ENCODE peak calls at places on chromosomes 16 and 17, in eight cellular contexts. D, F, K, R, S, X, H and O are unnamed samples. For H3K9me3, the result is how much of the 10 kb centered on the place peaks cover.

GRCh38 chr16:67394271-67395104 is 1.2 kb upstream of the TPPP3 start:
- DNase-seq in D (no peak), F (peak), K (peak), R (no peak), S (peak), X (peak), H (no peak), O (no peak)

GRCh38 chr17:58247511-58248363 is 9.4 kb downstream of the LPO start:
- DNase-seq in D (no peak), F (no peak), K (no peak), R (no peak), S (no peak), X (no peak), H (no peak), O (no peak)

GRCh38 chr17:31072186-31072585 is 22.6 kb upstream of the NF1 start:
- DNase-seq in D (no peak), F (peak), K (no peak), R (no peak), S (no peak), X (no peak), H (no peak), O (no peak)

GRCh38 chr16:66728117-66728787 is 23.2 kb downstream of the DYNC1LI2 start:
- DNase-seq in D (no peak), F (peak), K (no peak), R (peak), S (peak), X (no peak), H (peak), O (peak)

GRCh38 chr17:77728871-77729270 is 229.6 kb upstream of the TNRC6C start:
- DNase-seq in D (no peak), F (no peak), K (no peak), R (no peak), S (no peak), X (no peak), H (no peak), O (no peak)

GRCh38 chr17:58310511-58311428 is 17.8 kb downstream of the TSPOAP1 start:
- DNase-seq in D (no peak), F (no peak), K (no peak), R (no peak), S (no peak), X (no peak), H (no peak), O (no peak)

GRCh38 chr16:11719171-11719570 is 23.5 kb downstream of the TXNDC11 start:
- DNase-seq in D (no peak), F (no peak), K (no peak), R (no peak), S (no peak), X (no peak), H (no peak), O (no peak)

GRCh38 chr16:89544113-89544512 is 16.4 kb upstream of the RPL13 start:
- DNase-seq in D (no peak), F (no peak), K (no peak), R (no peak), S (no peak), X (no peak), H (no peak), O (no peak)

GRCh38 chr16:19223235-19223847 is 55.3 kb downstream of the SYT17 start:
- DNase-seq in D (no peak), F (peak), K (no peak), R (no peak), S (peak), X (no peak), H (peak), O (no peak)

GRCh38 chr16:11672206-11673090 is 4.2 kb downstream of the SNN start:
- DNase-seq in D (peak), F (no peak), K (no peak), R (no peak), S (peak), X (no peak), H (no peak), O (no peak)

GRCh38 chr17:35789044-35789443 is 6.4 kb downstream of the MMP28 start:
- DNase-seq in D (no peak), F (no peak), K (no peak), R (no peak), S (no peak), X (no peak), H (no peak), O (no peak)

GRCh38 chr17:6304894-6305612 is 129.9 kb downstream of the AIPL1 start:
- DNase-seq in D (no peak), F (no peak), K (no peak), R (no peak), S (peak), X (no peak), H (peak), O (no peak)

GRCh38 chr17:59105852-59106462 is 723 bp downstream of the TRIM37 start:
- DNase-seq in D (peak), F (no peak), K (peak), R (peak), S (peak), X (peak), H (peak), O (peak)

GRCh38 chr17:12342609-12343248 is 322.1 kb downstream of the MAP2K4 start:
- DNase-seq in D (no peak), F (peak), K (no peak), R (peak), S (no peak), X (no peak), H (peak), O (no peak)

GRCh38 chr17:42784361-42784760 is 4.0 kb downstream of the WNK4 start:
- DNase-seq in D (no peak), F (no peak), K (no peak), R (no peak), S (no peak), X (no peak), H (no peak), O (no peak)

GRCh38 chr16:57757326-57757786 is 21.8 kb downstream of the KATNB1 start:
- DNase-seq in D (peak), F (peak), K (peak), R (peak), S (peak), X (peak), H (peak), O (peak)

DNA sequence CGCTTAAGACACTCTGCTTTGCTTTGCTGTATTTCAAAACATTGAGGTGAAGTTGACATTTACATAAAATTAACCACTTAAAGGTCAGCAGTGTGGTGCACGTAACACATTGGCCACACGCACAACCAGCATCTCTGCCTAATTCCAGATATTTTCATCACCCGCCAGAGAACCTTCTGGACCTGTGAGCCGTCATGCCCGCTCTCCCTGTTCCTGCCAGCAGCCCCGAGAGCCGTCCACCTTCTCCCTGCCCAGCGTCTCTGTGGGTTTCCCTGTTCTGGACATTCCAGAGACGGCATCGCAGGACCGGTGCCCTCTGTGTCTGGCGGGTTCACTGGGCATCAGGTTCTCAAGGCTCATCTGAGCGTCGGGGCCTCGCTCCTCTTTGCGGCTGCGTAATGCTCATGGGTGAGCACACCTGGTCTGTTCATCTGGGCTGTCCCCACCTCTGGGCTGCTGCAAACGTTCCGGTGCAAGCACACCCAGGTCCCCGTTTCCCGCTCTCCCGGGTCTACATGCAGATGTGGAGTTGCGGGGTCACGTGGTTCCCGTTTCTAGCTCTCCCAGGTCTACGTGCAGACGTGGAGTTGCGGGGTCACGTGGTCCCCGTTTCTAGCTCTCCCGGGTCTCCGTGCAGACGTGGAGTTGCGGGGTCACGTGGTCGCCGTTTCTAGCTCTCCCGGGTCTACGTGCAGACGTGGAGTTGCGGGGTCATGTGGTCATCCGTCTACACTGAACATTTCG is 48.1 kb upstream of the GNG13 start:
- DNase-seq in D (no peak), F (no peak), K (peak), R (no peak), S (no peak), X (peak), H (no peak), O (no peak)
- H3K9me3 ChIP-seq in D (under half), F (under half), K (under half), R (under half), S (under half), X (under half), H (under half), O (under half)

GRCh38 chr16:9393601-9394000 is 302.2 kb downstream of the HAPSTR1 start:
- DNase-seq in D (no peak), F (no peak), K (no peak), R (no peak), S (no peak), X (no peak), H (no peak), O (no peak)
- H3K9me3 ChIP-seq in D (under half), F (under half), K (under half), R (under half), S (under half), X (under half), H (under half), O (under half)

GRCh38 chr16:56538331-56538730 is 18.5 kb upstream of the BBS2 start:
- DNase-seq in D (no peak), F (no peak), K (no peak), R (no peak), S (no peak), X (no peak), H (no peak), O (no peak)

GRCh38 chr16:56534847-56535383 is 15.1 kb upstream of the BBS2 start:
- DNase-seq in D (no peak), F (no peak), K (no peak), R (no peak), S (no peak), X (no peak), H (no peak), O (no peak)

GRCh38 chr16:56530872-56531271 is 11.0 kb upstream of the BBS2 start:
- DNase-seq in D (no peak), F (no peak), K (no peak), R (no peak), S (no peak), X (no peak), H (peak), O (peak)

GRCh38 chr16:56532714-56533113 is 12.9 kb upstream of the BBS2 start:
- DNase-seq in D (no peak), F (no peak), K (no peak), R (no peak), S (no peak), X (no peak), H (peak), O (no peak)
- H3K9me3 ChIP-seq in D (under half), F (under half), K (under half), R (under half), S (under half), X (under half), H (under half), O (under half)

DNA sequence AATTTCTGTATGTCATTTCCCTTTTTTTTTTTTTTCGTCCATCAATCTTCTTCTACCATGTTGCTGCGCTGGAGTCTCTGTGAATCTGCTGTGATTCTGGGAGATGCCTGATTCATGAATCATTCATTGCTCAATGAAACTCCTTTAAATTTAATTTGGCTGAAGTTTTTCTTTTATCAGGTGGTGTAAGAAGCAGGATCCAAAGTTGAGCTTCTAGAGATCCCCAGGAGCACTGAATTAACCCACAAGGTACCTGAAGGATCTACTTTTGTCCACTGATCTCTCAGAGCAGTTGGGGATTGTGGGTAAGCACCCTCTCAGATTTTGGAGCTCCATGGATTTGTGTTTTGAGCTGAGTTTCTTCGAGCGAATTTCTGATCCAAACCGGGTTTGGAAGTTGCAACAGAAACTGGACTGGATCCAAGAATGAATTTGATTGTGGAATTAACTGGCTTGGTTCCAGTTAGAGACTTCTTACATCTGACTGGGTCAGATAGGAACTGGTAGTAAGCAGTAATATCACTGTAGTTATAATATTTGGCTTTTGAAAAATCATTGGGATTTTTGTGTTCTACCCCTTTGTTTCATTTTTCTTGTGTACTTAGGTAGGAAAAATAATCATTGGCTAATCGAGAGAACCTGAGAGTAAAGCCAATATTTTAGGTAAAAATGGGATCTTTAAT is 447.8 kb upstream of the TOM1L1 start:
- DNase-seq in D (no peak), F (no peak), K (no peak), R (no peak), S (no peak), X (no peak), H (no peak), O (no peak)
- H3K9me3 ChIP-seq in D (under half), F (under half), K (under half), R (under half), S (under half), X (under half), H (half or more), O (under half)

GRCh38 chr17:19621697-19622096 is 26.9 kb upstream of the ALDH3A2 start:
- DNase-seq in D (no peak), F (no peak), K (no peak), R (no peak), S (no peak), X (no peak), H (no peak), O (no peak)
- H3K9me3 ChIP-seq in D (under half), F (under half), K (under half), R (under half), S (under half), X (under half), H (under half), O (under half)

DNA sequence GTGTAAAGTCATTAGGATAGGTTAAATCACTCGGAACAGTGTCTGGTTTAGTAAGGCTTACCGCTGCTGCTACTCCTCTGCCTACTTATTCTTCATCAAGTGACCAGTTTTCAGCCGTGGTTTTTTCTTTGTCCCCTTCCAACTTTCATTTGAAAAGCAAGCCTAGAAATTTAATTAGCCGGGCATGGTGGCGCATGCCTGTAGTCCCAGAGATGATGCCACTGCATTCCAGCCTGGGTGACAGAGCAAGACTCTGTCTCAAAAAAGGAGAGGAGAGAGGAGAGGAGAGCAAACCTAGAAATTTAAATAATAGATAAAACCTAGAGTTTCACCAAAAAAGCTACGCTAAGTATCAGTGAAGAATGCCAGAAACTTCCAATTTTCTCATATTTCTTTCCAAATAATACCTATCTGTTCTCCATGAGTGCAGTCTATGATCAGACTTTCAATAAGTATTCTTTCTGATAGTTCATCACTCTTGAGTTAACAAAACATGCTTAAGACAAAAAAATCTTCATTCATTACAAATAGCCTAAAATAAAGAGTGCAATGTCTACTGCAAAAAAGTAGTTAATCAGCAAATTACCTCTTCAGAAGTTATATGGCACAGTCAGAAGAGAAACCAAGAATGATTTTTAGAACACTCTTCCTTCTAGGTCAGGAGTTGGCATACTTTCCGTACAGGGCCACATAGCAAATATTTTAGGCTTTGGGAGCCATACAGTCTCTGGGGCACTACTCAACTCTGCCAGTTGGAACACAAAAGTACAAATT is 15.1 kb downstream of the ANKFY1 start:
- DNase-seq in D (no peak), F (no peak), K (no peak), R (no peak), S (no peak), X (no peak), H (no peak), O (no peak)
- H3K9me3 ChIP-seq in D (under half), F (under half), K (under half), R (under half), S (under half), X (under half), H (under half), O (under half)

GRCh38 chr17:65833214-65833613 is 271.8 kb upstream of the AXIN2 start:
- DNase-seq in D (no peak), F (no peak), K (no peak), R (no peak), S (no peak), X (no peak), H (no peak), O (no peak)

GRCh38 chr17:65824901-65825300 is 263.5 kb upstream of the AXIN2 start:
- DNase-seq in D (no peak), F (no peak), K (no peak), R (no peak), S (no peak), X (no peak), H (no peak), O (no peak)

GRCh38 chr17:65830356-65830755 is 268.9 kb upstream of the AXIN2 start:
- DNase-seq in D (no peak), F (no peak), K (no peak), R (no peak), S (no peak), X (no peak), H (no peak), O (no peak)
- H3K9me3 ChIP-seq in D (under half), F (under half), K (under half), R (under half), S (under half), X (under half), H (under half), O (under half)